ENCODE peak calls at places on chromosomes 13 and 19, in ten cellular contexts. One of them, this sample, is unnamed.

GRCh38 chr19:22634450-22634827 is 315 bp downstream of the ZNF492 start:
- DNase-seq in ELF-1: no peak
- DNase-seq in GM12891: no peak
- DNase-seq in NCI-H2171: no peak
- DNase-seq in PC-9: no peak
- DNase-seq in MCF 10A: no peak
- DNase-seq in occipital lobe: no peak
- DNase-seq in stimulated activated CD8-positive, alpha-beta memory T cell treated with anti-CD3 and anti-CD28 coated beads, Interleukin-7, amount 100 ng/mL, for 48 hours: no peak
- DNase-seq in GM20000: peak
- DNase-seq in omental fat pad: no peak
- DNase-seq in this sample: no peak

GRCh38 chr19:11587973-11588631 is 9.2 kb upstream of the ZNF627 start:
- DNase-seq in ELF-1: no peak
- DNase-seq in GM12891: no peak
- DNase-seq in NCI-H2171: no peak
- DNase-seq in PC-9: no peak
- DNase-seq in MCF 10A: no peak
- DNase-seq in occipital lobe: no peak
- DNase-seq in stimulated activated CD8-positive, alpha-beta memory T cell treated with anti-CD3 and anti-CD28 coated beads, Interleukin-7, amount 100 ng/mL, for 48 hours: no peak
- DNase-seq in GM20000: no peak
- DNase-seq in omental fat pad: no peak
- DNase-seq in this sample: no peak

GRCh38 chr13:32881074-32881791 is 135.0 kb upstream of the KL start:
- DNase-seq in ELF-1: no peak
- DNase-seq in GM12891: no peak
- DNase-seq in NCI-H2171: no peak
- DNase-seq in PC-9: no peak
- DNase-seq in MCF 10A: peak
- DNase-seq in occipital lobe: no peak
- DNase-seq in stimulated activated CD8-positive, alpha-beta memory T cell treated with anti-CD3 and anti-CD28 coated beads, Interleukin-7, amount 100 ng/mL, for 48 hours: no peak
- DNase-seq in GM20000: no peak
- DNase-seq in omental fat pad: no peak
- DNase-seq in this sample: no peak

GRCh38 chr13:99214232-99214631 is 13.6 kb downstream of the UBAC2 start:
- DNase-seq in ELF-1: no peak
- DNase-seq in GM12891: peak
- DNase-seq in NCI-H2171: no peak
- DNase-seq in PC-9: peak
- DNase-seq in MCF 10A: no peak
- DNase-seq in occipital lobe: no peak
- DNase-seq in stimulated activated CD8-positive, alpha-beta memory T cell treated with anti-CD3 and anti-CD28 coated beads, Interleukin-7, amount 100 ng/mL, for 48 hours: peak
- DNase-seq in GM20000: peak
- DNase-seq in omental fat pad: no peak
- DNase-seq in this sample: peak

GRCh38 chr13:23567792-23568480 is 2.3 kb upstream of the TNFRSF19 start:
- DNase-seq in ELF-1: peak
- DNase-seq in GM12891: no peak
- DNase-seq in NCI-H2171: no peak
- DNase-seq in PC-9: no peak
- DNase-seq in MCF 10A: peak
- DNase-seq in occipital lobe: no peak
- DNase-seq in stimulated activated CD8-positive, alpha-beta memory T cell treated with anti-CD3 and anti-CD28 coated beads, Interleukin-7, amount 100 ng/mL, for 48 hours: no peak
- DNase-seq in GM20000: no peak
- DNase-seq in omental fat pad: no peak
- DNase-seq in this sample: no peak

GRCh38 chr19:29091127-29091526 is 121.8 kb downstream of the UQCRFS1 start:
- DNase-seq in ELF-1: no peak
- DNase-seq in GM12891: no peak
- DNase-seq in NCI-H2171: no peak
- DNase-seq in PC-9: no peak
- DNase-seq in MCF 10A: no peak
- DNase-seq in occipital lobe: no peak
- DNase-seq in stimulated activated CD8-positive, alpha-beta memory T cell treated with anti-CD3 and anti-CD28 coated beads, Interleukin-7, amount 100 ng/mL, for 48 hours: no peak
- DNase-seq in GM20000: no peak
- DNase-seq in omental fat pad: no peak
- DNase-seq in this sample: no peak

GRCh38 chr19:34217952-34218817 is 36.2 kb upstream of the GARRE1 start:
- DNase-seq in ELF-1: no peak
- DNase-seq in GM12891: no peak
- DNase-seq in NCI-H2171: peak
- DNase-seq in PC-9: peak
- DNase-seq in MCF 10A: peak
- DNase-seq in occipital lobe: no peak
- DNase-seq in stimulated activated CD8-positive, alpha-beta memory T cell treated with anti-CD3 and anti-CD28 coated beads, Interleukin-7, amount 100 ng/mL, for 48 hours: no peak
- DNase-seq in GM20000: peak
- DNase-seq in omental fat pad: no peak
- DNase-seq in this sample: peak

GRCh38 chr13:39900106-39900750 is 244.8 kb downstream of the COG6 start:
- DNase-seq in ELF-1: no peak
- DNase-seq in GM12891: no peak
- DNase-seq in NCI-H2171: no peak
- DNase-seq in PC-9: no peak
- DNase-seq in MCF 10A: no peak
- DNase-seq in occipital lobe: no peak
- DNase-seq in stimulated activated CD8-positive, alpha-beta memory T cell treated with anti-CD3 and anti-CD28 coated beads, Interleukin-7, amount 100 ng/mL, for 48 hours: no peak
- DNase-seq in GM20000: no peak
- DNase-seq in omental fat pad: no peak
- DNase-seq in this sample: no peak

GRCh38 chr13:97004096-97004876 is 10.0 kb upstream of the OXGR1 start:
- DNase-seq in ELF-1: peak
- DNase-seq in GM12891: no peak
- DNase-seq in NCI-H2171: no peak
- DNase-seq in PC-9: no peak
- DNase-seq in MCF 10A: peak
- DNase-seq in occipital lobe: no peak
- DNase-seq in stimulated activated CD8-positive, alpha-beta memory T cell treated with anti-CD3 and anti-CD28 coated beads, Interleukin-7, amount 100 ng/mL, for 48 hours: no peak
- DNase-seq in GM20000: no peak
- DNase-seq in omental fat pad: no peak
- DNase-seq in this sample: no peak

GRCh38 chr19:46746281-46746965 is at the start of gene STRN4:
- DNase-seq in ELF-1: no peak
- DNase-seq in GM12891: peak
- DNase-seq in NCI-H2171: peak
- DNase-seq in PC-9: peak
- DNase-seq in MCF 10A: no peak
- DNase-seq in occipital lobe: peak
- DNase-seq in stimulated activated CD8-positive, alpha-beta memory T cell treated with anti-CD3 and anti-CD28 coated beads, Interleukin-7, amount 100 ng/mL, for 48 hours: no peak
- DNase-seq in GM20000: peak
- DNase-seq in omental fat pad: no peak
- DNase-seq in this sample: no peak

GRCh38 chr19:30084390-30084819 is 142.4 kb downstream of the URI1 start:
- DNase-seq in ELF-1: no peak
- DNase-seq in GM12891: no peak
- DNase-seq in NCI-H2171: no peak
- DNase-seq in PC-9: no peak
- DNase-seq in MCF 10A: no peak
- DNase-seq in occipital lobe: no peak
- DNase-seq in stimulated activated CD8-positive, alpha-beta memory T cell treated with anti-CD3 and anti-CD28 coated beads, Interleukin-7, amount 100 ng/mL, for 48 hours: no peak
- DNase-seq in GM20000: no peak
- DNase-seq in omental fat pad: no peak
- DNase-seq in this sample: no peak

GRCh38 chr19:4980838-4981680 is 12.1 kb downstream of the KDM4B start:
- DNase-seq in ELF-1: peak
- DNase-seq in GM12891: no peak
- DNase-seq in NCI-H2171: no peak
- DNase-seq in PC-9: no peak
- DNase-seq in MCF 10A: no peak
- DNase-seq in occipital lobe: no peak
- DNase-seq in stimulated activated CD8-positive, alpha-beta memory T cell treated with anti-CD3 and anti-CD28 coated beads, Interleukin-7, amount 100 ng/mL, for 48 hours: no peak
- DNase-seq in GM20000: no peak
- DNase-seq in omental fat pad: no peak
- DNase-seq in this sample: no peak

GRCh38 chr19:48644355-48644754 is 1.6 kb downstream of the CA11 start:
- DNase-seq in ELF-1: no peak
- DNase-seq in GM12891: no peak
- DNase-seq in NCI-H2171: no peak
- DNase-seq in PC-9: no peak
- DNase-seq in MCF 10A: no peak
- DNase-seq in occipital lobe: no peak
- DNase-seq in stimulated activated CD8-positive, alpha-beta memory T cell treated with anti-CD3 and anti-CD28 coated beads, Interleukin-7, amount 100 ng/mL, for 48 hours: no peak
- DNase-seq in GM20000: no peak
- DNase-seq in omental fat pad: no peak
- DNase-seq in this sample: no peak

GRCh38 chr13:109301711-109302110 is 484.7 kb downstream of the IRS2 start:
- DNase-seq in ELF-1: no peak
- DNase-seq in GM12891: no peak
- DNase-seq in NCI-H2171: peak
- DNase-seq in PC-9: no peak
- DNase-seq in MCF 10A: no peak
- DNase-seq in occipital lobe: no peak
- DNase-seq in stimulated activated CD8-positive, alpha-beta memory T cell treated with anti-CD3 and anti-CD28 coated beads, Interleukin-7, amount 100 ng/mL, for 48 hours: no peak
- DNase-seq in GM20000: no peak
- DNase-seq in omental fat pad: no peak
- DNase-seq in this sample: no peak

GRCh38 chr19:10617409-10618121 is 7.8 kb upstream of the SLC44A2 start:
- DNase-seq in ELF-1: no peak
- DNase-seq in GM12891: no peak
- DNase-seq in NCI-H2171: no peak
- DNase-seq in PC-9: peak
- DNase-seq in MCF 10A: no peak
- DNase-seq in occipital lobe: no peak
- DNase-seq in stimulated activated CD8-positive, alpha-beta memory T cell treated with anti-CD3 and anti-CD28 coated beads, Interleukin-7, amount 100 ng/mL, for 48 hours: no peak
- DNase-seq in GM20000: no peak
- DNase-seq in omental fat pad: no peak
- DNase-seq in this sample: no peak

GRCh38 chr13:91101436-91101835 is 246.1 kb upstream of the MIR17HG start:
- DNase-seq in ELF-1: no peak
- DNase-seq in GM12891: no peak
- DNase-seq in NCI-H2171: no peak
- DNase-seq in PC-9: no peak
- DNase-seq in MCF 10A: no peak
- DNase-seq in occipital lobe: no peak
- DNase-seq in stimulated activated CD8-positive, alpha-beta memory T cell treated with anti-CD3 and anti-CD28 coated beads, Interleukin-7, amount 100 ng/mL, for 48 hours: no peak
- DNase-seq in GM20000: no peak
- DNase-seq in omental fat pad: no peak
- DNase-seq in this sample: no peak

GRCh38 chr13:102907016-102907756 is 61.4 kb downstream of the ERCC5 start:
- DNase-seq in ELF-1: no peak
- DNase-seq in GM12891: no peak
- DNase-seq in NCI-H2171: no peak
- DNase-seq in PC-9: no peak
- DNase-seq in MCF 10A: no peak
- DNase-seq in occipital lobe: no peak
- DNase-seq in stimulated activated CD8-positive, alpha-beta memory T cell treated with anti-CD3 and anti-CD28 coated beads, Interleukin-7, amount 100 ng/mL, for 48 hours: no peak
- DNase-seq in GM20000: no peak
- DNase-seq in omental fat pad: no peak
- DNase-seq in this sample: peak

GRCh38 chr13:76538004-76538403 is 348.2 kb downstream of the KCTD12 start:
- DNase-seq in ELF-1: peak
- DNase-seq in GM12891: no peak
- DNase-seq in NCI-H2171: no peak
- DNase-seq in PC-9: no peak
- DNase-seq in MCF 10A: no peak
- DNase-seq in occipital lobe: no peak
- DNase-seq in stimulated activated CD8-positive, alpha-beta memory T cell treated with anti-CD3 and anti-CD28 coated beads, Interleukin-7, amount 100 ng/mL, for 48 hours: no peak
- DNase-seq in GM20000: no peak
- DNase-seq in omental fat pad: no peak
- DNase-seq in this sample: no peak

GRCh38 chr13:112587767-112588489 is at the start of gene TUBGCP3:
- DNase-seq in ELF-1: peak
- DNase-seq in GM12891: peak
- DNase-seq in NCI-H2171: peak
- DNase-seq in PC-9: peak
- DNase-seq in MCF 10A: peak
- DNase-seq in occipital lobe: peak
- DNase-seq in stimulated activated CD8-positive, alpha-beta memory T cell treated with anti-CD3 and anti-CD28 coated beads, Interleukin-7, amount 100 ng/mL, for 48 hours: peak
- DNase-seq in GM20000: peak
- DNase-seq in omental fat pad: no peak
- DNase-seq in this sample: no peak

GRCh38 chr19:34432797-34433196 is 4.6 kb downstream of the UBA2 start:
- DNase-seq in ELF-1: peak
- DNase-seq in GM12891: no peak
- DNase-seq in NCI-H2171: no peak
- DNase-seq in PC-9: no peak
- DNase-seq in MCF 10A: no peak
- DNase-seq in occipital lobe: no peak
- DNase-seq in stimulated activated CD8-positive, alpha-beta memory T cell treated with anti-CD3 and anti-CD28 coated beads, Interleukin-7, amount 100 ng/mL, for 48 hours: no peak
- DNase-seq in GM20000: no peak
- DNase-seq in omental fat pad: no peak
- DNase-seq in this sample: no peak

GRCh38 chr13:113800576-113800926 is 41.5 kb downstream of the TMEM255B start:
- DNase-seq in ELF-1: no peak
- DNase-seq in GM12891: no peak
- DNase-seq in NCI-H2171: no peak
- DNase-seq in PC-9: no peak
- DNase-seq in MCF 10A: no peak
- DNase-seq in occipital lobe: no peak
- DNase-seq in stimulated activated CD8-positive, alpha-beta memory T cell treated with anti-CD3 and anti-CD28 coated beads, Interleukin-7, amount 100 ng/mL, for 48 hours: no peak
- DNase-seq in GM20000: no peak
- DNase-seq in omental fat pad: no peak
- DNase-seq in this sample: no peak

GRCh38 chr13:111533900-111534645 is 213.6 kb downstream of the TEX29 start:
- DNase-seq in ELF-1: no peak
- DNase-seq in GM12891: no peak
- DNase-seq in NCI-H2171: no peak
- DNase-seq in PC-9: no peak
- DNase-seq in MCF 10A: no peak
- DNase-seq in occipital lobe: no peak
- DNase-seq in stimulated activated CD8-positive, alpha-beta memory T cell treated with anti-CD3 and anti-CD28 coated beads, Interleukin-7, amount 100 ng/mL, for 48 hours: no peak
- DNase-seq in GM20000: no peak
- DNase-seq in omental fat pad: no peak
- DNase-seq in this sample: no peak

GRCh38 chr19:6744381-6745288 is 5.2 kb downstream of the TRIP10 start:
- DNase-seq in ELF-1: peak
- DNase-seq in GM12891: no peak
- DNase-seq in NCI-H2171: peak
- DNase-seq in PC-9: peak
- DNase-seq in MCF 10A: peak
- DNase-seq in occipital lobe: peak
- DNase-seq in stimulated activated CD8-positive, alpha-beta memory T cell treated with anti-CD3 and anti-CD28 coated beads, Interleukin-7, amount 100 ng/mL, for 48 hours: no peak
- DNase-seq in GM20000: no peak
- DNase-seq in omental fat pad: no peak
- DNase-seq in this sample: no peak

GRCh38 chr19:23769691-23770468 is 11.2 kb upstream of the ZNF681 start:
- DNase-seq in ELF-1: no peak
- DNase-seq in GM12891: no peak
- DNase-seq in NCI-H2171: no peak
- DNase-seq in PC-9: no peak
- DNase-seq in MCF 10A: no peak
- DNase-seq in occipital lobe: no peak
- DNase-seq in stimulated activated CD8-positive, alpha-beta memory T cell treated with anti-CD3 and anti-CD28 coated beads, Interleukin-7, amount 100 ng/mL, for 48 hours: no peak
- DNase-seq in GM20000: no peak
- DNase-seq in omental fat pad: no peak
- DNase-seq in this sample: no peak

GRCh38 chr19:49940482-49940791 is 11.1 kb upstream of the NUP62 start:
- DNase-seq in ELF-1: no peak
- DNase-seq in GM12891: no peak
- DNase-seq in NCI-H2171: no peak
- DNase-seq in PC-9: no peak
- DNase-seq in MCF 10A: no peak
- DNase-seq in occipital lobe: no peak
- DNase-seq in stimulated activated CD8-positive, alpha-beta memory T cell treated with anti-CD3 and anti-CD28 coated beads, Interleukin-7, amount 100 ng/mL, for 48 hours: no peak
- DNase-seq in GM20000: no peak
- DNase-seq in omental fat pad: no peak
- DNase-seq in this sample: no peak

GRCh38 chr13:28611654-28612131 is 47.2 kb upstream of the POMP start:
- DNase-seq in ELF-1: peak
- DNase-seq in GM12891: no peak
- DNase-seq in NCI-H2171: no peak
- DNase-seq in PC-9: no peak
- DNase-seq in MCF 10A: no peak
- DNase-seq in occipital lobe: no peak
- DNase-seq in stimulated activated CD8-positive, alpha-beta memory T cell treated with anti-CD3 and anti-CD28 coated beads, Interleukin-7, amount 100 ng/mL, for 48 hours: no peak
- DNase-seq in GM20000: no peak
- DNase-seq in omental fat pad: no peak
- DNase-seq in this sample: no peak

GRCh38 chr13:110339975-110340550 is 33.0 kb downstream of the COL4A2 start:
- DNase-seq in ELF-1: no peak
- DNase-seq in GM12891: no peak
- DNase-seq in NCI-H2171: no peak
- DNase-seq in PC-9: no peak
- DNase-seq in MCF 10A: no peak
- DNase-seq in occipital lobe: no peak
- DNase-seq in stimulated activated CD8-positive, alpha-beta memory T cell treated with anti-CD3 and anti-CD28 coated beads, Interleukin-7, amount 100 ng/mL, for 48 hours: no peak
- DNase-seq in GM20000: no peak
- DNase-seq in omental fat pad: no peak
- DNase-seq in this sample: no peak

GRCh38 chr13:26534036-26534726 is 23.3 kb upstream of the WASF3 start:
- DNase-seq in ELF-1: no peak
- DNase-seq in GM12891: no peak
- DNase-seq in NCI-H2171: no peak
- DNase-seq in PC-9: no peak
- DNase-seq in MCF 10A: no peak
- DNase-seq in occipital lobe: no peak
- DNase-seq in stimulated activated CD8-positive, alpha-beta memory T cell treated with anti-CD3 and anti-CD28 coated beads, Interleukin-7, amount 100 ng/mL, for 48 hours: no peak
- DNase-seq in GM20000: no peak
- DNase-seq in omental fat pad: no peak
- DNase-seq in this sample: no peak